ENCODE peak calls at places on chromosome 17, in five cellular contexts. U is stimulated activated CD4-positive, alpha-beta T cell treated with anti-CD3 and anti-CD28 coated beads, Interleukin-2, amount 100 ng/mL, for 48 hours; M is right cardiac atrium; N is smooth muscle cell of the brain vasculature; W is thyroid gland. T is an unnamed sample.

GRCh38 chr17:45382226-45382625 is 50.4 kb downstream of the ARHGAP27 start:
- DNase-seq in U (no peak), M (no peak), N (no peak), W (no peak), T (no peak)

GRCh38 chr17:63082273-63082861 is 116.3 kb downstream of the TANC2 start:
- DNase-seq in U (no peak), M (no peak), N (peak), W (no peak), T (no peak)

GRCh38 chr17:67449885-67450755 is 73.0 kb downstream of the PITPNC1 start:
- DNase-seq in U (no peak), M (no peak), N (no peak), W (no peak), T (no peak)

GRCh38 chr17:7018331-7018964 is 4.4 kb upstream of the BCL6B start:
- DNase-seq in U (no peak), M (peak), N (no peak), W (no peak), T (no peak)

GRCh38 chr17:34527121-34527907 is 52.1 kb upstream of the TMEM132E start:
- DNase-seq in U (no peak), M (no peak), N (no peak), W (no peak), T (no peak)

GRCh38 chr17:49913226-49914095 is 55.5 kb upstream of the DLX4 start:
- DNase-seq in U (no peak), M (no peak), N (peak), W (no peak), T (no peak)

GRCh38 chr17:8629371-8630226 is 926 bp downstream of the MYH10 start:
- DNase-seq in U (peak), M (peak), N (no peak), W (peak), T (no peak)

GRCh38 chr17:71422968-71423367 is 697.9 kb upstream of the SOX9 start:
- DNase-seq in U (no peak), M (no peak), N (no peak), W (no peak), T (no peak)

GRCh38 chr17:78915872-78916632 is 9.1 kb downstream of the TIMP2 start:
- DNase-seq in U (no peak), M (peak), N (no peak), W (no peak), T (no peak)

GRCh38 chr17:58786586-58787295 is 31.1 kb downstream of the PPM1E start:
- DNase-seq in U (no peak), M (no peak), N (peak), W (no peak), T (peak)

GRCh38 chr17:60137731-60138130 is 12.0 kb upstream of the CA4 start:
- DNase-seq in U (no peak), M (no peak), N (no peak), W (no peak), T (no peak)

GRCh38 chr17:41678907-41679739 is 9.6 kb upstream of the EIF1 start:
- DNase-seq in U (peak), M (no peak), N (no peak), W (no peak), T (no peak)

GRCh38 chr17:78903101-78903779 is at the start of gene CEP295NL:
- DNase-seq in U (no peak), M (no peak), N (no peak), W (peak), T (no peak)

GRCh38 chr17:49358638-49359247 is 3.3 kb downstream of the ZNF652 start:
- DNase-seq in U (no peak), M (no peak), N (no peak), W (no peak), T (no peak)

GRCh38 chr17:29590261-29590978 is 972 bp upstream of the GIT1 start:
- DNase-seq in U (no peak), M (no peak), N (no peak), W (no peak), T (no peak)

GRCh38 chr17:29036584-29036983 is 6.4 kb upstream of the PIPOX start:
- DNase-seq in U (no peak), M (no peak), N (no peak), W (no peak), T (no peak)

GRCh38 chr17:13761221-13761620 is 159.5 kb upstream of the HS3ST3A1 start:
- DNase-seq in U (no peak), M (no peak), N (no peak), W (no peak), T (no peak)

GRCh38 chr17:67754001-67754400 is 36.3 kb downstream of the NOL11 start:
- DNase-seq in U (no peak), M (no peak), N (no peak), W (no peak), T (no peak)

GRCh38 chr17:66507103-66507923 is 204.9 kb downstream of the PRKCA start:
- DNase-seq in U (no peak), M (peak), N (peak), W (peak), T (no peak)

GRCh38 chr17:49845210-49845782 is 2.6 kb downstream of the TAC4 start:
- DNase-seq in U (no peak), M (peak), N (no peak), W (no peak), T (no peak)

GRCh38 chr17:8173056-8173870 is 2.9 kb downstream of the TMEM107 start:
- DNase-seq in U (no peak), M (peak), N (no peak), W (peak), T (peak)

GRCh38 chr17:45641541-45641940 is 142.6 kb upstream of the CRHR1 start:
- DNase-seq in U (no peak), M (no peak), N (no peak), W (no peak), T (no peak)